ENCODE peak calls at places on chromosome 22, in five cellular contexts. One of them, this sample, is unnamed.

GRCh38 chr22:46641829-46642266 is 21.7 kb downstream of the GRAMD4 start:
- DNase-seq in lower leg skin: no peak
- DNase-seq in fibroblast of pulmonary artery: peak
- DNase-seq in Peyer's patch: no peak
- DNase-seq in fibroblast of lung: peak
- DNase-seq in this sample: peak

GRCh38 chr22:26894362-26894761 is 237.0 kb downstream of the MIAT start:
- DNase-seq in Peyer's patch: no peak
- DNase-seq in fibroblast of lung: no peak
- DNase-seq in fibroblast of pulmonary artery: no peak
- DNase-seq in lower leg skin: no peak
- DNase-seq in this sample: peak

GRCh38 chr22:49078076-49078710 is 749.5 kb downstream of the BRD1 start:
- DNase-seq in fibroblast of pulmonary artery: no peak
- DNase-seq in fibroblast of lung: no peak
- DNase-seq in Peyer's patch: no peak
- DNase-seq in lower leg skin: peak
- DNase-seq in this sample: no peak

GRCh38 chr22:22431271-22432220 is 77.0 kb downstream of the ZNF280B start:
- DNase-seq in fibroblast of lung: peak
- DNase-seq in lower leg skin: no peak
- DNase-seq in Peyer's patch: no peak
- DNase-seq in fibroblast of pulmonary artery: peak
- DNase-seq in this sample: peak

GRCh38 chr22:42803454-42803853 is 53.6 kb downstream of the ARFGAP3 start:
- DNase-seq in fibroblast of lung: no peak
- DNase-seq in fibroblast of pulmonary artery: no peak
- DNase-seq in Peyer's patch: no peak
- DNase-seq in lower leg skin: peak
- DNase-seq in this sample: no peak

GRCh38 chr22:41905411-41906202 is 9.3 kb downstream of the SHISA8 start:
- DNase-seq in fibroblast of lung: no peak
- DNase-seq in fibroblast of pulmonary artery: no peak
- DNase-seq in lower leg skin: no peak
- DNase-seq in Peyer's patch: no peak
- DNase-seq in this sample: no peak

GRCh38 chr22:37918580-37919274 is 12.6 kb downstream of the MICALL1 start:
- DNase-seq in Peyer's patch: no peak
- DNase-seq in fibroblast of pulmonary artery: no peak
- DNase-seq in fibroblast of lung: no peak
- DNase-seq in lower leg skin: no peak
- DNase-seq in this sample: no peak

GRCh38 chr22:42881982-42882656 is 25.0 kb upstream of the ARFGAP3 start:
- DNase-seq in Peyer's patch: peak
- DNase-seq in fibroblast of pulmonary artery: no peak
- DNase-seq in lower leg skin: no peak
- DNase-seq in fibroblast of lung: no peak
- DNase-seq in this sample: no peak

GRCh38 chr22:49514656-49515055 is 313.0 kb downstream of the BRD1 start:
- DNase-seq in fibroblast of lung: no peak
- DNase-seq in lower leg skin: peak
- DNase-seq in fibroblast of pulmonary artery: no peak
- DNase-seq in Peyer's patch: no peak
- DNase-seq in this sample: no peak

GRCh38 chr22:47115518-47115890 is 353.1 kb downstream of the TBC1D22A start:
- DNase-seq in fibroblast of pulmonary artery: no peak
- DNase-seq in Peyer's patch: peak
- DNase-seq in lower leg skin: peak
- DNase-seq in fibroblast of lung: no peak
- DNase-seq in this sample: no peak

GRCh38 chr22:45994516-45995404 is 17.8 kb upstream of the WNT7B start:
- DNase-seq in fibroblast of pulmonary artery: peak
- DNase-seq in fibroblast of lung: peak
- DNase-seq in Peyer's patch: peak
- DNase-seq in lower leg skin: peak
- DNase-seq in this sample: peak

GRCh38 chr22:48797731-48798130 is 1029.9 kb downstream of the BRD1 start:
- DNase-seq in fibroblast of pulmonary artery: no peak
- DNase-seq in Peyer's patch: no peak
- DNase-seq in fibroblast of lung: no peak
- DNase-seq in lower leg skin: peak
- DNase-seq in this sample: no peak

GRCh38 chr22:44549021-44549420 is 51.0 kb upstream of the RTL6 start:
- DNase-seq in Peyer's patch: no peak
- DNase-seq in fibroblast of lung: no peak
- DNase-seq in fibroblast of pulmonary artery: no peak
- DNase-seq in lower leg skin: peak
- DNase-seq in this sample: no peak

GRCh38 chr22:36036167-36036624 is 7.6 kb upstream of the RBFOX2 start:
- DNase-seq in lower leg skin: no peak
- DNase-seq in fibroblast of lung: no peak
- DNase-seq in fibroblast of pulmonary artery: no peak
- DNase-seq in Peyer's patch: no peak
- DNase-seq in this sample: no peak

GRCh38 chr22:44382461-44383038 is 69.8 kb upstream of the SHISAL1 start:
- DNase-seq in lower leg skin: no peak
- DNase-seq in fibroblast of pulmonary artery: no peak
- DNase-seq in Peyer's patch: peak
- DNase-seq in fibroblast of lung: no peak
- DNase-seq in this sample: no peak

GRCh38 chr22:17945851-17946690 is 78.3 kb downstream of the MICAL3 start:
- DNase-seq in Peyer's patch: no peak
- DNase-seq in lower leg skin: no peak
- DNase-seq in fibroblast of pulmonary artery: no peak
- DNase-seq in fibroblast of lung: no peak
- DNase-seq in this sample: no peak

DNA sequence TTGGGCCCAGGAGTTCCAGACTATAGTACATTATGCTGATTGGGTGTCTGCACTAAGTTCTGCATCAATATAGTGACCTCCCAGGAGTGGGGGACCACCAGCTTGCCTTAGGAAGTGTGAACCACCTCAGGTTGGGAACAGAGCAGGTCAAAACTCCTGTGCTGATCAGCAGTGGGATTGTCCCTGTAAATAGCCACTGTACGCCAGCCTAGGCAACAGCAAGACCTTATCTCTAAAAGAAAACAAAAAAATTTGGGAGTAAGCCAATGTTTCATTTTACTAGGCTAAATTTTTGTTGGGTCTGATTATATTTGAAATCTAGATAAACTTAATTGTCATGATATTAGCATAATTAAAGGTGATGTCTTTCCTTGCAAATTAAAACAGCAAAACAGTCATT is 3.4 kb downstream of the DEPDC5 start:
- DNase-seq in fibroblast of lung: no peak
- DNase-seq in lower leg skin: no peak
- DNase-seq in Peyer's patch: no peak
- DNase-seq in fibroblast of pulmonary artery: no peak
- DNase-seq in this sample: no peak
- H3K4me3 ChIP-seq in fibroblast of lung: no peak
- H3K4me3 ChIP-seq in lower leg skin: no peak
- H3K4me3 ChIP-seq in Peyer's patch: no peak
- H3K4me3 ChIP-seq in fibroblast of pulmonary artery: no peak
- H3K4me3 ChIP-seq in this sample: no peak

GRCh38 chr22:30266445-30267381 is at the start of gene OSM:
- DNase-seq in fibroblast of lung: no peak
- DNase-seq in fibroblast of pulmonary artery: no peak
- DNase-seq in lower leg skin: no peak
- DNase-seq in Peyer's patch: no peak
- DNase-seq in this sample: no peak
- TF ChIP-seq CTCF in fibroblast of lung: no peak
- TF ChIP-seq CTCF in fibroblast of pulmonary artery: no peak
- TF ChIP-seq CTCF in lower leg skin: no peak
- TF ChIP-seq CTCF in Peyer's patch: no peak
- TF ChIP-seq CTCF in this sample: no peak

GRCh38 chr22:33883961-33884808 is 36.1 kb downstream of the LARGE1 start:
- DNase-seq in Peyer's patch: no peak
- DNase-seq in lower leg skin: no peak
- DNase-seq in fibroblast of lung: no peak
- DNase-seq in fibroblast of pulmonary artery: no peak
- DNase-seq in this sample: no peak
- H3K4me3 ChIP-seq in Peyer's patch: no peak
- H3K4me3 ChIP-seq in lower leg skin: no peak
- H3K4me3 ChIP-seq in fibroblast of lung: no peak
- H3K4me3 ChIP-seq in fibroblast of pulmonary artery: no peak
- H3K4me3 ChIP-seq in this sample: no peak

DNA sequence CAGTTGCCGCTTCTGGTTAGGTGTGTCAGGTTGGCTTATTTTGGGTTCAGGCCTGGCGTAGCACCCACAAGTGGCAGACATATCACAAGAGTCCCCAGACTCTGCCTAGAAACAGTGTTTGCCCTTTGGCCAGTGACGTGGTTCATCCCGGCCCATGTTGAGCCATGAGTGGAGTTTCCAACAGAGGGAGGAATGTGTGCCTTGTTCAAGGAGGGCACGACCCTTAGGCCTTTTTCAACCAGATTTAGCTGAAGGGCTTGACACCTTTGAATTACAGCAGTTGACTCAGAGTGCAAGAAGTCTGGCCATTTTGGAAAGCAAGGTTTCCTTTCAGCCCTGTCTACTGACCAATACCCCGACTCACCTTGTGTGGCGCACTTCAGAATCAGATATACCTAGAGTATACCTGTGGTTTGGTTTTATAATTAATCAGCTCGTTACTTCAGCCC is 15.1 kb upstream of the AIFM3 start:
- DNase-seq in Peyer's patch: peak
- DNase-seq in lower leg skin: no peak
- DNase-seq in fibroblast of pulmonary artery: no peak
- DNase-seq in fibroblast of lung: no peak
- DNase-seq in this sample: no peak
- TF ChIP-seq CTCF in Peyer's patch: no peak
- TF ChIP-seq CTCF in lower leg skin: no peak
- TF ChIP-seq CTCF in fibroblast of pulmonary artery: no peak
- TF ChIP-seq CTCF in fibroblast of lung: no peak
- TF ChIP-seq CTCF in this sample: no peak

GRCh38 chr22:30435674-30436126 is 10.1 kb downstream of the MTFP1 start:
- DNase-seq in Peyer's patch: no peak
- DNase-seq in lower leg skin: peak
- DNase-seq in fibroblast of lung: no peak
- DNase-seq in fibroblast of pulmonary artery: no peak
- DNase-seq in this sample: no peak
- H3K4me3 ChIP-seq in Peyer's patch: no peak
- H3K4me3 ChIP-seq in lower leg skin: no peak
- H3K4me3 ChIP-seq in fibroblast of lung: no peak
- H3K4me3 ChIP-seq in fibroblast of pulmonary artery: no peak
- H3K4me3 ChIP-seq in this sample: no peak

This sample was measured in fibroblast of villous mesenchyme.